ENCODE peak calls at places on chromosomes 3 and 15, in four cellular contexts. T is pons, E is RCC 7860, U is NCI-H2171 treated with DMSO at 0.1 percent for 48 hours. B is an unnamed sample.

GRCh38 chr3:149363053-149363452 is 14.4 kb downstream of the TM4SF1 start:
- DNase-seq in U (no peak), T (no peak), E (peak; percentile 12), B (no peak)

GRCh38 chr15:55770808-55771207 is 27.9 kb upstream of the PRTG start:
- DNase-seq in E (no peak), T (no peak), U (no peak), B (no peak)

GRCh38 chr15:52217186-52217585 is 26.0 kb upstream of the GNB5 start:
- DNase-seq in T (no peak), U (no peak), E (no peak), B (no peak)

GRCh38 chr15:39948817-39949216 is 14.9 kb downstream of the EIF2AK4 start:
- DNase-seq in E (no peak), T (no peak), U (no peak), B (no peak)

GRCh38 chr15:52728899-52729298 is 49.7 kb upstream of the ATOSA start:
- DNase-seq in T (no peak), E (no peak), U (no peak), B (no peak)

GRCh38 chr3:14467723-14468620 is 65.6 kb downstream of the SLC6A6 start:
- DNase-seq in E (no peak), T (peak; percentile 44), U (no peak), B (no peak)

GRCh38 chr3:18424213-18424861 is 802 bp downstream of the SATB1 start:
- DNase-seq in E (no peak), U (no peak), T (peak; percentile 55), B (no peak)

GRCh38 chr3:57052662-57053061 is 7.8 kb upstream of the SPATA12 start:
- DNase-seq in E (no peak), T (no peak), U (no peak), B (no peak)

GRCh38 chr15:37372064-37372463 is 271.7 kb upstream of the MEIS2 start:
- DNase-seq in T (no peak), U (no peak), E (no peak), B (no peak)

GRCh38 chr3:119647843-119648575 is 12.4 kb downstream of the POPDC2 start:
- DNase-seq in T (no peak), U (no peak), E (no peak), B (no peak)

GRCh38 chr15:69141286-69141701 is 19.1 kb upstream of the GLCE start:
- DNase-seq in U (no peak), T (no peak), E (peak; percentile 29), B (no peak)

B was measured in kidney epithelial cell.